ENCODE peak calls at places on chromosome 20, in five cellular contexts. One of them, this sample, is unnamed.
A peak's percentile ranks its signal among the peaks of the same experiment; 100 is the strongest.

GRCh38 chr20:36820073-36820472 is 46.5 kb upstream of the DSN1 start:
- DNase-seq in suprapubic skin: no peak
- DNase-seq in left ventricle myocardium inferior: no peak
- DNase-seq in MM.1S: no peak
- DNase-seq in HFFc6: no peak
- DNase-seq in this sample: no peak

GRCh38 chr20:13649548-13649947 is 10.8 kb upstream of the TASP1 start:
- DNase-seq in suprapubic skin: peak; percentile 85
- DNase-seq in left ventricle myocardium inferior: peak; percentile 74
- DNase-seq in MM.1S: no peak
- DNase-seq in HFFc6: no peak
- DNase-seq in this sample: no peak

GRCh38 chr20:45701104-45701503 is 734 bp upstream of the WFDC13 start:
- DNase-seq in suprapubic skin: no peak
- DNase-seq in left ventricle myocardium inferior: no peak
- DNase-seq in MM.1S: no peak
- DNase-seq in HFFc6: no peak
- DNase-seq in this sample: no peak

GRCh38 chr20:2449386-2449785 is 21.2 kb downstream of the SNRPB start:
- DNase-seq in suprapubic skin: no peak
- DNase-seq in left ventricle myocardium inferior: no peak
- DNase-seq in MM.1S: no peak
- DNase-seq in HFFc6: no peak
- DNase-seq in this sample: no peak

GRCh38 chr20:25012616-25013189 is 20.2 kb upstream of the APMAP start:
- DNase-seq in suprapubic skin: peak; percentile 45
- DNase-seq in left ventricle myocardium inferior: no peak
- DNase-seq in MM.1S: no peak
- DNase-seq in HFFc6: no peak
- DNase-seq in this sample: no peak

GRCh38 chr20:60271597-60271996 is 313.4 kb downstream of the CDH26 start:
- DNase-seq in suprapubic skin: no peak
- DNase-seq in left ventricle myocardium inferior: no peak
- DNase-seq in MM.1S: no peak
- DNase-seq in HFFc6: no peak
- DNase-seq in this sample: no peak

GRCh38 chr20:35497780-35498189 is 31.7 kb downstream of the C20orf173 start:
- DNase-seq in suprapubic skin: no peak
- DNase-seq in left ventricle myocardium inferior: peak; percentile 81
- DNase-seq in MM.1S: no peak
- DNase-seq in HFFc6: no peak
- DNase-seq in this sample: no peak

GRCh38 chr20:37500311-37500710 is 20.7 kb upstream of the NNAT start:
- DNase-seq in suprapubic skin: peak; percentile 75
- DNase-seq in left ventricle myocardium inferior: no peak
- DNase-seq in MM.1S: no peak
- DNase-seq in HFFc6: no peak
- DNase-seq in this sample: no peak

GRCh38 chr20:46214831-46215488 is 93.3 kb downstream of the CDH22 start:
- DNase-seq in suprapubic skin: no peak
- DNase-seq in left ventricle myocardium inferior: no peak
- DNase-seq in MM.1S: no peak
- DNase-seq in HFFc6: no peak
- DNase-seq in this sample: no peak

GRCh38 chr20:22282696-22283095 is 301.7 kb downstream of the FOXA2 start:
- DNase-seq in suprapubic skin: no peak
- DNase-seq in left ventricle myocardium inferior: no peak
- DNase-seq in MM.1S: no peak
- DNase-seq in HFFc6: no peak
- DNase-seq in this sample: no peak

GRCh38 chr20:5544702-5545101 is 205.5 kb upstream of the SHLD1 start:
- DNase-seq in suprapubic skin: no peak
- DNase-seq in left ventricle myocardium inferior: no peak
- DNase-seq in MM.1S: no peak
- DNase-seq in HFFc6: no peak
- DNase-seq in this sample: no peak

GRCh38 chr20:19688031-19688806 is 69.8 kb upstream of the RIN2 start:
- DNase-seq in suprapubic skin: peak; percentile 84
- DNase-seq in left ventricle myocardium inferior: peak; percentile 80
- DNase-seq in MM.1S: peak; percentile 37
- DNase-seq in HFFc6: peak; percentile 97
- DNase-seq in this sample: peak; percentile 90

GRCh38 chr20:63522091-63522868 is 1.7 kb downstream of the PPDPF start:
- DNase-seq in suprapubic skin: no peak
- DNase-seq in left ventricle myocardium inferior: no peak
- DNase-seq in MM.1S: no peak
- DNase-seq in HFFc6: no peak
- DNase-seq in this sample: no peak

GRCh38 chr20:51136326-51136725 is 113.4 kb upstream of the KCNG1 start:
- DNase-seq in suprapubic skin: peak; percentile 18
- DNase-seq in left ventricle myocardium inferior: no peak
- DNase-seq in MM.1S: no peak
- DNase-seq in HFFc6: no peak
- DNase-seq in this sample: no peak

GRCh38 chr20:63536241-63536977 is 767 bp downstream of the PTK6 start:
- DNase-seq in suprapubic skin: no peak
- DNase-seq in left ventricle myocardium inferior: no peak
- DNase-seq in MM.1S: no peak
- DNase-seq in HFFc6: no peak
- DNase-seq in this sample: no peak

GRCh38 chr20:25011831-25012241 is 19.3 kb upstream of the APMAP start:
- DNase-seq in suprapubic skin: peak; percentile 56
- DNase-seq in left ventricle myocardium inferior: no peak
- DNase-seq in MM.1S: no peak
- DNase-seq in HFFc6: no peak
- DNase-seq in this sample: no peak

GRCh38 chr20:55668659-55669058 is 336.7 kb downstream of the CBLN4 start:
- DNase-seq in suprapubic skin: no peak
- DNase-seq in left ventricle myocardium inferior: no peak
- DNase-seq in MM.1S: no peak
- DNase-seq in HFFc6: no peak
- DNase-seq in this sample: no peak

GRCh38 chr20:20761302-20761701 is 48.9 kb upstream of the RALGAPA2 start:
- DNase-seq in suprapubic skin: no peak
- DNase-seq in left ventricle myocardium inferior: no peak
- DNase-seq in MM.1S: no peak
- DNase-seq in HFFc6: no peak
- DNase-seq in this sample: peak; percentile 10

GRCh38 chr20:44288252-44288651 is 22.8 kb downstream of the FITM2 start:
- DNase-seq in suprapubic skin: no peak
- DNase-seq in left ventricle myocardium inferior: no peak
- DNase-seq in MM.1S: no peak
- DNase-seq in HFFc6: no peak
- DNase-seq in this sample: no peak
- TF ChIP-seq CTCF in suprapubic skin: no peak
- TF ChIP-seq CTCF in left ventricle myocardium inferior: no peak
- TF ChIP-seq CTCF in MM.1S: no peak
- TF ChIP-seq CTCF in HFFc6: no peak
- TF ChIP-seq CTCF in this sample: no peak

DNA sequence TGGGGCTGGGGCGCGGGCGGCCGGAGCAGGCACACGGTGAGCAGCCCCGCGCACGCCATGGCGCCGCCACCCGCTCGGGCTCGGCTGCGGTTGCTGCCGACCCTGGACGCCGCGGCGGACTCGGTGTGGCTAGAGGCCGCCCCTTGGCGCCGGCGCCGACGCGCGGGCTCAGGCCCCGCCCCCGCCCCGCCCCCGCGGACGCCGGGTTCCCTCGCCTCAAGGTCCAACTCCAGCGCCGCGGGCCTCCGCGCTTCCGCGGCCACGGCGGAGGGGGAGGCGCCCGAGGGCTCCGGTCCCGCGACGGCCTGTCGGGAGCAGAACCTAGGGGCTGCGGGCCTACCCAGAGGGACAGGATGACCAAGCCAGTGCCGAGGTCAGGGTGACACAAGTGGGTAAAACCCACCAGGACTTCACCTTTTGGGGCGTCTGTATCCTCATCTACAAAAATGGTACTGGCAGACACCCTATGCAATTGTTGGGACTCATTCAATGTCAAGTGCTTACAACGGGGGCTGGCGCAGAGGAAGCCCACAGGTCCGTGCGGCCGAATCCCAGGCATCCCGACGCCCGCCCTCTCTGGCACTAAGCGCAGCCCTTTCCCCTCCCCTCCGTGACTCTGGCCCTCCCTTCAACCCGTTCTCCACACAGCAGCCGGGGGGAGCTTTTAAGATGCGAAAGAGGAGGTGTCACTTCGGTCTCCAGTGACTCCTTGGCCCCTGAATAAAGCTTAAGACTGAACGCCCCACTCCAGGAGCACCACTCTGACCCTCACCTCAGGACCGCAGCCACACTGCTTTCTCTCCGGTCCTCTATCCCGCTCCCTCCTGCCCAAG is at the start of gene NECAB3:
- DNase-seq in suprapubic skin: peak; percentile 90
- DNase-seq in left ventricle myocardium inferior: peak; percentile 88
- DNase-seq in MM.1S: peak; percentile 82
- DNase-seq in HFFc6: peak; percentile 51
- DNase-seq in this sample: peak; percentile 92
- TF ChIP-seq CTCF in suprapubic skin: no peak
- TF ChIP-seq CTCF in left ventricle myocardium inferior: peak; percentile 8
- TF ChIP-seq CTCF in MM.1S: no peak
- TF ChIP-seq CTCF in HFFc6: no peak
- TF ChIP-seq CTCF in this sample: no peak

DNA sequence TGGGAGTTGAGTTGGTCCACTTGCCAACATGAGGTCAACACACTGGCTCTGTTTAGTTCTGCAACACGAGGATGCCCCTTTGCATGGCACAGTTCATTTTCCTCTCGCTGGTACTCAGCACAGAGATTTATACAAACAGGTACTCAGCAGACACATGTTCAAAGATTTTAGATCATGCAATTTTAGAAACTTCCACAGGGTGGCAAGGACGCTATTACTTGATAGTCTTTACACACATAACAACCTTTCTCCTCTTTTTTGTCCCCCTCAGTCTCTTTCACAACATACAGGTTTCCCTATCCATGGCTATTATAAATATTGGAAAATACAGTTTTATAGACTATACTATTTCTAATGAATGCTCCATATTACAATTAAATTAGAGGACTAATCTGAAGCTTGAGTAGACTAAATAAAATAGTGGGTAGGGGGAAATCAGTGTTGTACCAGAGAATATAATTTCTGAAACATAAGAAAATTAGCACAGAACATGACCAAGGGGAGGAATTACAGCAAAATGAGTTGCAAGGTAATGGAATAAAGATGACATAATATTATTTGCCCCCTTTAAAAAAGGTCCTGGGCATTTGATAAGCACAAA is 331.8 kb upstream of the BTBD3 start:
- DNase-seq in suprapubic skin: no peak
- DNase-seq in left ventricle myocardium inferior: no peak
- DNase-seq in MM.1S: no peak
- DNase-seq in HFFc6: peak; percentile 1
- DNase-seq in this sample: no peak
- TF ChIP-seq CTCF in suprapubic skin: no peak
- TF ChIP-seq CTCF in left ventricle myocardium inferior: no peak
- TF ChIP-seq CTCF in MM.1S: peak; percentile 27
- TF ChIP-seq CTCF in HFFc6: peak; percentile 56
- TF ChIP-seq CTCF in this sample: peak; percentile 56

DNA sequence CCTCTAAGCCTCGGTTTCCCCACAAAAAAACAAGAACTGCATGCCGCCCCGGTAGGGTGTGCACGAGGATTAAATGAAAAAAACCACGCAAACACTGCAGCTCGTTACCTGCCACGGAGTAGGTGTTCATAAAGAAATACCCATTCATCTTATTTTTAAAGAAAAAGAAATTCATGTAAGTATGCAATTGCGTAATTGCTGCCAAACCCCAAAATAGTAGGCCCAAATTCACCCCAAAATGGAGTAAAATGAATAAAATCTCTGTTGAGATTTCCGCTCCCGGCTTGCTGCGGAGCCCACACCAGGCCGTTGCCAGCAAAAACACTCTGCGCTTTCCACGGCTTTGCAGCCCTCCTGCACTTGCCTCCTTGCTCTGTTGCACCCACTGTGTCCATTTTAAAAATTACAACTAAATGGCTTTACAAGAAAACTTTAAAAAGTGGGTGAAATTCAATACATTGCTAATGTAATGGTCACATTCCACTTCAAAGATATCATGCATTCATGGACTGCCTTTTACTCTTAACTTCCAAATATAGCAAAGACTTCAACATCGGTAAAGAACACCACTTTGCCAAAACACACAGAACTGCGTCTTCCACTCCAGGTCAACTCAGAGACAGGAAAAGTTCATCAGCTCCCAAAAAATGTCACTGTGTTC is 125.0 kb downstream of the ZMYND8 start:
- DNase-seq in suprapubic skin: no peak
- DNase-seq in left ventricle myocardium inferior: no peak
- DNase-seq in MM.1S: no peak
- DNase-seq in HFFc6: peak; percentile 56
- DNase-seq in this sample: no peak
- TF ChIP-seq CTCF in suprapubic skin: no peak
- TF ChIP-seq CTCF in left ventricle myocardium inferior: no peak
- TF ChIP-seq CTCF in MM.1S: no peak
- TF ChIP-seq CTCF in HFFc6: peak; percentile 45
- TF ChIP-seq CTCF in this sample: peak; percentile 16

GRCh38 chr20:39988991-39989390 is 700.0 kb downstream of the MAFB start:
- DNase-seq in suprapubic skin: no peak
- DNase-seq in left ventricle myocardium inferior: no peak
- DNase-seq in MM.1S: no peak
- DNase-seq in HFFc6: no peak
- DNase-seq in this sample: no peak

GRCh38 chr20:39983183-39983582 is 705.9 kb downstream of the MAFB start:
- DNase-seq in suprapubic skin: no peak
- DNase-seq in left ventricle myocardium inferior: no peak
- DNase-seq in MM.1S: no peak
- DNase-seq in HFFc6: no peak
- DNase-seq in this sample: no peak

GRCh38 chr20:39983655-39984054 is 705.4 kb downstream of the MAFB start:
- DNase-seq in suprapubic skin: no peak
- DNase-seq in left ventricle myocardium inferior: no peak
- DNase-seq in MM.1S: no peak
- DNase-seq in HFFc6: no peak
- DNase-seq in this sample: no peak

GRCh38 chr20:39985276-39985675 is 703.8 kb downstream of the MAFB start:
- DNase-seq in suprapubic skin: no peak
- DNase-seq in left ventricle myocardium inferior: no peak
- DNase-seq in MM.1S: no peak
- DNase-seq in HFFc6: no peak
- DNase-seq in this sample: no peak

GRCh38 chr20:39986231-39986904 is 702.7 kb downstream of the MAFB start:
- DNase-seq in suprapubic skin: peak; percentile 87
- DNase-seq in left ventricle myocardium inferior: peak; percentile 64
- DNase-seq in MM.1S: peak; percentile 15
- DNase-seq in HFFc6: no peak
- DNase-seq in this sample: no peak
- TF ChIP-seq CTCF in suprapubic skin: no peak
- TF ChIP-seq CTCF in left ventricle myocardium inferior: no peak
- TF ChIP-seq CTCF in MM.1S: no peak
- TF ChIP-seq CTCF in HFFc6: no peak
- TF ChIP-seq CTCF in this sample: no peak